ENCODE peak calls at places on chromosomes 1 and 21, in five cellular contexts. One of them, this sample, is unnamed.

GRCh38 chr1:111719561-111720239 is 19.5 kb downstream of the INKA2 start:
- DNase-seq in cardiac muscle cell: peak; percentile 56
- DNase-seq in activated T-cell treated with anti-CD3 and anti-CD28 coated beads for 1 hour: no peak
- DNase-seq in GM13976: no peak
- DNase-seq in MCF 10A: peak; percentile 76
- DNase-seq in this sample: no peak

GRCh38 chr21:45934071-45934470 is 47.5 kb upstream of the COL6A1 start:
- DNase-seq in cardiac muscle cell: no peak
- DNase-seq in activated T-cell treated with anti-CD3 and anti-CD28 coated beads for 1 hour: no peak
- DNase-seq in GM13976: no peak
- DNase-seq in MCF 10A: no peak
- DNase-seq in this sample: no peak

GRCh38 chr1:171142451-171143121 is 42.5 kb upstream of the FMO2 start:
- DNase-seq in cardiac muscle cell: peak; percentile 98
- DNase-seq in activated T-cell treated with anti-CD3 and anti-CD28 coated beads for 1 hour: no peak
- DNase-seq in GM13976: no peak
- DNase-seq in MCF 10A: peak; percentile 72
- DNase-seq in this sample: no peak

GRCh38 chr21:32320059-32320458 is 21.4 kb downstream of the MRAP start:
- DNase-seq in cardiac muscle cell: no peak
- DNase-seq in activated T-cell treated with anti-CD3 and anti-CD28 coated beads for 1 hour: no peak
- DNase-seq in GM13976: no peak
- DNase-seq in MCF 10A: no peak
- DNase-seq in this sample: no peak

GRCh38 chr1:201565024-201565730 is 26.2 kb downstream of the NAV1 start:
- DNase-seq in cardiac muscle cell: no peak
- DNase-seq in activated T-cell treated with anti-CD3 and anti-CD28 coated beads for 1 hour: no peak
- DNase-seq in GM13976: no peak
- DNase-seq in MCF 10A: no peak
- DNase-seq in this sample: no peak

GRCh38 chr1:229196404-229197224 is 74.3 kb upstream of the RAB4A start:
- DNase-seq in cardiac muscle cell: no peak
- DNase-seq in activated T-cell treated with anti-CD3 and anti-CD28 coated beads for 1 hour: no peak
- DNase-seq in GM13976: no peak
- DNase-seq in MCF 10A: no peak
- DNase-seq in this sample: no peak

GRCh38 chr1:100721502-100722205 is 2.1 kb downstream of the VCAM1 start:
- DNase-seq in cardiac muscle cell: peak; percentile 92
- DNase-seq in activated T-cell treated with anti-CD3 and anti-CD28 coated beads for 1 hour: no peak
- DNase-seq in GM13976: no peak
- DNase-seq in MCF 10A: peak; percentile 56
- DNase-seq in this sample: no peak

GRCh38 chr1:245807306-245807705 is 652.5 kb downstream of the KIF26B start:
- DNase-seq in cardiac muscle cell: peak; percentile 47
- DNase-seq in activated T-cell treated with anti-CD3 and anti-CD28 coated beads for 1 hour: no peak
- DNase-seq in GM13976: peak; percentile 78
- DNase-seq in MCF 10A: no peak
- DNase-seq in this sample: peak; percentile 71

GRCh38 chr1:82485591-82486369 is 685.0 kb downstream of the ADGRL2 start:
- DNase-seq in cardiac muscle cell: peak; percentile 11
- DNase-seq in activated T-cell treated with anti-CD3 and anti-CD28 coated beads for 1 hour: no peak
- DNase-seq in GM13976: no peak
- DNase-seq in MCF 10A: peak; percentile 45
- DNase-seq in this sample: no peak